ENCODE peak calls at places on chromosomes 7 and 10, in eight cellular contexts. Y is HCEC 1CT, Z is AG09319, W is upper lobe of right lung, M is NCI-H1105 treated with DMSO at 0.1 percent for 48 hours, G is aorta, L is occipital lobe, F is substantia nigra. H is an unnamed sample.
A peak's percentile ranks its signal among the peaks of the same experiment; 100 is the strongest.

GRCh38 chr10:42431095-42431494 is 207.3 kb downstream of the ZNF33B start:
- DNase-seq in Y (no peak), Z (no peak), W (no peak), M (no peak), G (no peak), L (no peak), F (no peak), H (no peak)

GRCh38 chr10:34473174-34474059 is 341.7 kb downstream of the PARD3 start:
- DNase-seq in Y (no peak), Z (no peak), W (no peak), M (no peak), G (no peak), L (no peak), F (no peak), H (no peak)

GRCh38 chr7:131606346-131607290 is 50.2 kb upstream of the PODXL start:
- DNase-seq in Y (no peak), Z (no peak), W (no peak), M (no peak), G (no peak), L (no peak), F (no peak), H (no peak)

GRCh38 chr7:155979994-155980393 is 167.7 kb upstream of the SHH start:
- DNase-seq in Y (no peak), Z (no peak), W (peak; percentile 46), M (no peak), G (peak; percentile 33), L (no peak), F (no peak), H (peak; percentile 49)

GRCh38 chr7:141012044-141012685 is 2.6 kb downstream of the MRPS33 start:
- DNase-seq in Y (peak; percentile 61), Z (no peak), W (no peak), M (peak; percentile 66), G (peak; percentile 72), L (peak; percentile 10), F (peak; percentile 11), H (no peak)

GRCh38 chr10:1410032-1410431 is 327.3 kb downstream of the ADARB2 start:
- DNase-seq in Y (no peak), Z (no peak), W (no peak), M (no peak), G (no peak), L (no peak), F (no peak), H (peak; percentile 32)

GRCh38 chr7:132059141-132059540 is 502.7 kb upstream of the PODXL start:
- DNase-seq in Y (no peak), Z (no peak), W (no peak), M (no peak), G (no peak), L (no peak), F (no peak), H (no peak)

GRCh38 chr7:33904680-33905388 is 505 bp upstream of the BMPER start:
- DNase-seq in Y (peak; percentile 78), Z (no peak), W (peak; percentile 66), M (peak; percentile 74), G (peak; percentile 83), L (peak; percentile 18), F (no peak), H (no peak)

GRCh38 chr7:129790136-129790535 is 162.6 kb downstream of the UBE2H start:
- DNase-seq in Y (peak; percentile 68), Z (no peak), W (no peak), M (no peak), G (no peak), L (no peak), F (no peak), H (no peak)

GRCh38 chr7:47327698-47328391 is 254.1 kb downstream of the TNS3 start:
- DNase-seq in Y (peak; percentile 87), Z (peak; percentile 43), W (peak; percentile 89), M (no peak), G (peak; percentile 94), L (peak; percentile 81), F (peak; percentile 90), H (no peak)

GRCh38 chr7:85025312-85025756 is 161.5 kb downstream of the SEMA3D start:
- DNase-seq in Y (no peak), Z (no peak), W (no peak), M (peak; percentile 27), G (no peak), L (no peak), F (no peak), H (peak; percentile 56)

GRCh38 chr7:136677456-136678365 is 190.7 kb upstream of the CHRM2 start:
- DNase-seq in Y (peak; percentile 61), Z (peak; percentile 11), W (no peak), M (no peak), G (no peak), L (no peak), F (no peak), H (peak; percentile 29)